ENCODE peak calls at places on chromosomes 1 and 21, in six cellular contexts. A, X, T, U, Y and J are unnamed samples. For H3K36me3, the result is how much of the 10 kb centered on the place peaks cover.

GRCh38 chr1:44610527-44611148 is 63.6 kb downstream of the TMEM53 start:
- DNase-seq in A (no peak), X (no peak), T (no peak), U (no peak), Y (no peak), J (peak)

GRCh38 chr1:155116113-155116764 is 11.4 kb upstream of the EFNA1 start:
- DNase-seq in A (no peak), X (no peak), T (no peak), U (no peak), Y (no peak), J (no peak)

GRCh38 chr1:226624526-226624925 is 76.0 kb downstream of the STUM start:
- DNase-seq in A (peak), X (peak), T (no peak), U (peak), Y (no peak), J (peak)

GRCh38 chr1:50103615-50104081 is 5.1 kb upstream of the ELAVL4 start:
- DNase-seq in A (no peak), X (no peak), T (no peak), U (no peak), Y (peak), J (no peak)

GRCh38 chr1:200891774-200892157 is 2.9 kb upstream of the INAVA start:
- DNase-seq in A (no peak), X (no peak), T (no peak), U (no peak), Y (no peak), J (peak)

GRCh38 chr1:234361102-234361603 is 12.1 kb upstream of the COA6 start:
- DNase-seq in A (no peak), X (no peak), T (no peak), U (no peak), Y (no peak), J (no peak)

GRCh38 chr1:2868571-2868970 is 67.1 kb upstream of the TTC34 start:
- DNase-seq in A (no peak), X (no peak), T (no peak), U (no peak), Y (no peak), J (no peak)

GRCh38 chr1:108686609-108687313 is 5.3 kb upstream of the PRPF38B start:
- DNase-seq in A (no peak), X (no peak), T (no peak), U (no peak), Y (no peak), J (no peak)

GRCh38 chr21:42048870-42049577 is 22.1 kb upstream of the UMODL1 start:
- DNase-seq in A (no peak), X (no peak), T (no peak), U (no peak), Y (no peak), J (no peak)

GRCh38 chr1:204241914-204242313 is 28.1 kb upstream of the GOLT1A start:
- DNase-seq in A (no peak), X (no peak), T (no peak), U (no peak), Y (no peak), J (no peak)

GRCh38 chr1:110515896-110516295 is 3.1 kb downstream of the KCNA10 start:
- DNase-seq in A (no peak), X (no peak), T (no peak), U (peak), Y (no peak), J (no peak)

GRCh38 chr21:34834852-34835501 is 166.2 kb downstream of the CLIC6 start:
- DNase-seq in A (no peak), X (no peak), T (peak), U (no peak), Y (no peak), J (no peak)

GRCh38 chr21:23725576-23725975 is 1881.7 kb downstream of the MRPL39 start:
- DNase-seq in A (no peak), X (no peak), T (no peak), U (no peak), Y (no peak), J (peak)

GRCh38 chr21:19864456-19864855 is 1133.8 kb upstream of the NCAM2 start:
- DNase-seq in A (no peak), X (no peak), T (no peak), U (no peak), Y (no peak), J (no peak)

GRCh38 chr1:20137055-20137454 is 2.1 kb upstream of the PLA2G2F start:
- DNase-seq in A (peak), X (no peak), T (peak), U (peak), Y (no peak), J (no peak)

GRCh38 chr1:200206340-200206739 is 178.8 kb downstream of the NR5A2 start:
- DNase-seq in A (peak), X (peak), T (no peak), U (peak), Y (no peak), J (no peak)

GRCh38 chr1:184822267-184822666 is 67.6 kb upstream of the EDEM3 start:
- DNase-seq in A (no peak), X (no peak), T (no peak), U (no peak), Y (no peak), J (no peak)

GRCh38 chr1:235739631-235740030 is 90.0 kb upstream of the GNG4 start:
- DNase-seq in A (no peak), X (no peak), T (no peak), U (no peak), Y (no peak), J (no peak)

GRCh38 chr1:110164951-110165350 is 14.7 kb downstream of the SLC6A17 start:
- DNase-seq in A (no peak), X (no peak), T (no peak), U (no peak), Y (no peak), J (peak)

GRCh38 chr1:183328371-183328770 is 89.8 kb downstream of the NMNAT2 start:
- DNase-seq in A (peak), X (no peak), T (no peak), U (no peak), Y (no peak), J (no peak)

GRCh38 chr21:44038063-44038462 is 26.0 kb downstream of the TRAPPC10 start:
- DNase-seq in A (no peak), X (no peak), T (no peak), U (no peak), Y (no peak), J (no peak)

GRCh38 chr1:153678519-153679336 is at the start of gene NPR1:
- DNase-seq in A (no peak), X (no peak), T (peak), U (peak), Y (no peak), J (peak)

GRCh38 chr21:37073417-37074194 is 552 bp downstream of the TTC3 start:
- DNase-seq in A (no peak), X (peak), T (peak), U (no peak), Y (no peak), J (no peak)

GRCh38 chr1:160781914-160782689 is 13.9 kb upstream of the LY9 start:
- DNase-seq in A (no peak), X (no peak), T (no peak), U (no peak), Y (no peak), J (no peak)

GRCh38 chr1:146034976-146035469 is 13.5 kb upstream of the HJV start:
- DNase-seq in A (peak), X (no peak), T (no peak), U (no peak), Y (no peak), J (peak)

GRCh38 chr1:110337704-110338199 is 1.4 kb upstream of the RBM15 start:
- DNase-seq in A (peak), X (no peak), T (peak), U (no peak), Y (no peak), J (peak)

GRCh38 chr1:54302951-54303843 is 103.0 kb downstream of the SSBP3 start:
- DNase-seq in A (no peak), X (peak), T (no peak), U (no peak), Y (no peak), J (no peak)

GRCh38 chr1:213123532-213123931 is 72.5 kb downstream of the RPS6KC1 start:
- DNase-seq in A (peak), X (peak), T (no peak), U (peak), Y (no peak), J (no peak)

GRCh38 chr21:38319781-38320180 is 63.0 kb downstream of the KCNJ15 start:
- DNase-seq in A (no peak), X (peak), T (no peak), U (peak), Y (no peak), J (no peak)

GRCh38 chr1:13764933-13765332 is 64.9 kb downstream of the PRDM2 start:
- DNase-seq in A (no peak), X (no peak), T (no peak), U (no peak), Y (no peak), J (peak)

GRCh38 chr1:64550505-64550904 is 80.6 kb downstream of the CACHD1 start:
- DNase-seq in A (no peak), X (no peak), T (no peak), U (no peak), Y (no peak), J (no peak)

GRCh38 chr1:232344791-232345399 is 285.0 kb downstream of the SIPA1L2 start:
- DNase-seq in A (no peak), X (peak), T (no peak), U (peak), Y (no peak), J (no peak)

GRCh38 chr1:28147264-28148094 is 29.0 kb downstream of the PTAFR start:
- DNase-seq in A (no peak), X (no peak), T (no peak), U (no peak), Y (no peak), J (peak)

GRCh38 chr1:95013948-95014574 is 58.7 kb downstream of the ALG14 start:
- DNase-seq in A (no peak), X (no peak), T (no peak), U (no peak), Y (no peak), J (no peak)
- H3K4me3 ChIP-seq in A (no peak), X (no peak), T (no peak), U (no peak), Y (no peak), J (no peak)

GRCh38 chr1:36067871-36068270 is 16.0 kb upstream of the TEKT2 start:
- DNase-seq in A (no peak), X (no peak), T (no peak), U (no peak), Y (no peak), J (no peak)

DNA sequence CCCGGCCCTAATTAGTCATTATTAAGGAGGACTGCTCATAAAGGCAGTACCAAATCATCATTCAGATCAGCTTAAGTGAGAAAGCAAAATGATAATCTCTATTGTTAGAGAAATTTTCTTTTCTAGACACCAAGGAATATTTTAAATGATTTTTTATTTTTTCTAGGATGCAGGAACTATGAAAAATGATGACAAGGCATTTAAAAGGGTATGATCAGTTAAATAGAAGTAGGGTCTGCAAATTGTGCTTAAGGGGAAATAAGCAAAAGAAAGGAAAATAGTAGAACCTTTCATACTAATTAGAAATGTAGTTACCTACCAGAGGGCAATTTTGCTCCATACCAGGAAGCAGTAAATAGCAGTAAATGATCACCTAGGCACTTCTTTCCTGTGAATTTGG is 21.6 kb upstream of the TEKT2 start:
- DNase-seq in A (no peak), X (no peak), T (no peak), U (no peak), Y (no peak), J (no peak)
- H3K36me3 ChIP-seq in A (under half), X (under half), T (under half), U (under half), Y (under half), J (under half)

GRCh38 chr1:205344010-205344808 is 12.5 kb downstream of the KLHDC8A start:
- DNase-seq in A (no peak), X (no peak), T (peak), U (no peak), Y (no peak), J (peak)

GRCh38 chr1:205345761-205346160 is 11.0 kb downstream of the KLHDC8A start:
- DNase-seq in A (no peak), X (no peak), T (peak), U (no peak), Y (no peak), J (no peak)

GRCh38 chr1:205340674-205341073 is 16.0 kb downstream of the KLHDC8A start:
- DNase-seq in A (no peak), X (no peak), T (peak), U (no peak), Y (no peak), J (no peak)

GRCh38 chr1:205346956-205347574 is 9.7 kb downstream of the KLHDC8A start:
- DNase-seq in A (peak), X (no peak), T (peak), U (peak), Y (no peak), J (no peak)

DNA sequence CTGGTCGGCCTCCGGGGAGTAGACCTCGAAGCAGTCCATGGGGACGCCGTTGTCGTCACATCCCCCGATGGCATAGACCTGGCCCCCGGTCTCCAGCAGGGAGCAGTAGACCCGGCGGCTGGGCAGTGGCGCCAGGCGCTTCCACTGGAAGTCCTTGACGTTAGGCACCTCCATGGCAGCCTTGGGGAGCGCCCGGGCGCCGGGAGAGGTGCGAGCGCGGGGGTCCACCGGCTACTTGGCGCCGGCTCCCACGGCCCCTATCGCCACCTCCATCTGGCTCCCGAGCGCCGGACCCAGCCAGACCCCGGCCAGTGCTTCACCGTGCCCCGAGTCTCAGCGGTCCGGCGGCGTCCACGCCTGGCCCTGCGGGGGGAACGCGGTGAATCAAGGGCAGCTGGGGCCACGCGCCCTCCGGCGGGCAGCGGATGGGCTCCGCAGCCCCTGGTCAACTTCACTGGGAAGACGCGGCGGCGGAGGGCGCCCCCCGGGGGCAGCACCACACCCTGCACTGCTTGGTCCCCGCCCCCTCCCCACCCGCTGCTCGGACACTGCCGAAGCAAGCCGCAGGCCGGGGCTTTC is 13.2 kb downstream of the KLHDC8A start:
- DNase-seq in A (no peak), X (no peak), T (peak), U (no peak), Y (no peak), J (peak)
- H3K4me3 ChIP-seq in A (no peak), X (peak), T (no peak), U (no peak), Y (peak), J (peak)

GRCh38 chr1:214363386-214363785 is 82.4 kb downstream of the SMYD2 start:
- DNase-seq in A (no peak), X (no peak), T (no peak), U (no peak), Y (no peak), J (no peak)
- H3K36me3 ChIP-seq in A (under half), X (under half), T (under half), U (under half), Y (half or more), J (under half)

GRCh38 chr1:4796999-4797375 is 142.6 kb downstream of the AJAP1 start:
- DNase-seq in A (no peak), X (no peak), T (no peak), U (no peak), Y (no peak), J (no peak)

GRCh38 chr1:4796161-4796998 is 142.0 kb downstream of the AJAP1 start:
- DNase-seq in A (no peak), X (no peak), T (no peak), U (no peak), Y (no peak), J (no peak)

GRCh38 chr1:4801192-4801924 is 146.9 kb downstream of the AJAP1 start:
- DNase-seq in A (no peak), X (no peak), T (peak), U (no peak), Y (no peak), J (no peak)

GRCh38 chr1:4794020-4794780 is 139.8 kb downstream of the AJAP1 start:
- DNase-seq in A (no peak), X (no peak), T (no peak), U (peak), Y (no peak), J (no peak)

GRCh38 chr1:4797429-4797828 is 143.0 kb downstream of the AJAP1 start:
- DNase-seq in A (no peak), X (no peak), T (no peak), U (no peak), Y (no peak), J (no peak)
- H3K4me3 ChIP-seq in A (no peak), X (no peak), T (no peak), U (no peak), Y (no peak), J (no peak)

GRCh38 chr1:162578936-162579335 is 17.4 kb downstream of the UAP1 start:
- DNase-seq in A (no peak), X (no peak), T (no peak), U (no peak), Y (no peak), J (no peak)

GRCh38 chr1:162578071-162578705 is 16.7 kb downstream of the UAP1 start:
- DNase-seq in A (no peak), X (no peak), T (no peak), U (no peak), Y (no peak), J (no peak)

GRCh38 chr1:162580315-162580714 is 18.8 kb downstream of the UAP1 start:
- DNase-seq in A (no peak), X (no peak), T (no peak), U (no peak), Y (no peak), J (no peak)
- H3K36me3 ChIP-seq in A (under half), X (half or more), T (under half), U (under half), Y (under half), J (under half)

GRCh38 chr1:156929596-156930238 is 9.3 kb downstream of the LRRC71 start:
- DNase-seq in A (no peak), X (no peak), T (peak), U (no peak), Y (no peak), J (no peak)

GRCh38 chr1:156930483-156930882 is 10.1 kb downstream of the LRRC71 start:
- DNase-seq in A (no peak), X (no peak), T (peak), U (no peak), Y (no peak), J (no peak)

GRCh38 chr1:156926175-156926574 is 5.7 kb downstream of the LRRC71 start:
- DNase-seq in A (peak), X (peak), T (peak), U (peak), Y (no peak), J (no peak)

GRCh38 chr1:156927215-156928042 is 7.0 kb downstream of the LRRC71 start:
- DNase-seq in A (peak), X (peak), T (peak), U (peak), Y (no peak), J (peak)

GRCh38 chr1:156928043-156928602 is 7.7 kb downstream of the LRRC71 start:
- DNase-seq in A (no peak), X (no peak), T (no peak), U (no peak), Y (no peak), J (no peak)
- H3K4me3 ChIP-seq in A (no peak), X (no peak), T (no peak), U (no peak), Y (peak), J (no peak)